ENCODE peak calls at places on chromosomes 16 and 17, in seven cellular contexts. D is astrocyte of the cerebellum; P is cardiac fibroblast; S is glutamatergic neuron; G is CD4-positive, alpha-beta T cell; V is WTC11; A is heart left ventricle. U is an unnamed sample.

GRCh38 chr17:9240659-9241370 is 219.5 kb downstream of the NTN1 start:
- DNase-seq in D (no peak), P (peak; percentile 55), S (peak; percentile 70), G (no peak), V (peak; percentile 65), A (peak; percentile 92), U (peak; percentile 56)

GRCh38 chr17:32755045-32755805 is 121.7 kb downstream of the MYO1D start:
- DNase-seq in D (peak; percentile 66), P (peak; percentile 85), S (no peak), G (no peak), V (no peak), A (no peak), U (no peak)

GRCh38 chr16:30715777-30716445 is 16.9 kb downstream of the SRCAP start:
- DNase-seq in D (no peak), P (peak; percentile 75), S (no peak), G (peak; percentile 24), V (no peak), A (no peak), U (no peak)

GRCh38 chr17:29835438-29836351 is 94.3 kb downstream of the SSH2 start:
- DNase-seq in D (peak; percentile 16), P (peak; percentile 64), S (no peak), G (no peak), V (no peak), A (no peak), U (no peak)

GRCh38 chr17:32323784-32324590 is 18.0 kb downstream of the C17orf75 start:
- DNase-seq in D (no peak), P (peak; percentile 19), S (no peak), G (peak; percentile 10), V (no peak), A (no peak), U (no peak)

GRCh38 chr17:49315974-49316570 is 46.0 kb downstream of the ZNF652 start:
- DNase-seq in D (no peak), P (peak; percentile 47), S (no peak), G (no peak), V (no peak), A (no peak), U (no peak)

GRCh38 chr17:1094591-1094990 is 85.2 kb downstream of the ABR start:
- DNase-seq in D (no peak), P (no peak), S (no peak), G (no peak), V (no peak), A (no peak), U (no peak)

GRCh38 chr17:42639484-42640474 is 19.3 kb upstream of the TUBG2 start:
- DNase-seq in D (no peak), P (no peak), S (no peak), G (no peak), V (no peak), A (no peak), U (no peak)

GRCh38 chr17:4362141-4362540 is 4.3 kb downstream of the UBE2G1 start:
- DNase-seq in D (no peak), P (peak; percentile 18), S (no peak), G (no peak), V (peak; percentile 1), A (no peak), U (no peak)

GRCh38 chr16:59373632-59374031 is 639.5 kb upstream of the GOT2 start:
- DNase-seq in D (no peak), P (no peak), S (no peak), G (no peak), V (no peak), A (no peak), U (no peak)

GRCh38 chr16:4489030-4489429 is 12.8 kb downstream of the HMOX2 start:
- DNase-seq in D (peak; percentile 73), P (peak; percentile 83), S (no peak), G (no peak), V (no peak), A (no peak), U (no peak)

GRCh38 chr16:88073201-88073721 is 122.0 kb downstream of the BANP start:
- DNase-seq in D (no peak), P (no peak), S (peak; percentile 12), G (no peak), V (no peak), A (peak; percentile 5), U (no peak)

GRCh38 chr16:88072571-88073001 is 121.4 kb downstream of the BANP start:
- DNase-seq in D (no peak), P (no peak), S (peak; percentile 14), G (no peak), V (no peak), A (peak; percentile 18), U (no peak)

GRCh38 chr16:88071908-88072307 is 120.7 kb downstream of the BANP start:
- DNase-seq in D (no peak), P (no peak), S (no peak), G (no peak), V (no peak), A (peak; percentile 18), U (no peak)

GRCh38 chr16:88076211-88076931 is 125.1 kb downstream of the BANP start:
- DNase-seq in D (no peak), P (no peak), S (peak; percentile 14), G (no peak), V (no peak), A (no peak), U (no peak)

DNA sequence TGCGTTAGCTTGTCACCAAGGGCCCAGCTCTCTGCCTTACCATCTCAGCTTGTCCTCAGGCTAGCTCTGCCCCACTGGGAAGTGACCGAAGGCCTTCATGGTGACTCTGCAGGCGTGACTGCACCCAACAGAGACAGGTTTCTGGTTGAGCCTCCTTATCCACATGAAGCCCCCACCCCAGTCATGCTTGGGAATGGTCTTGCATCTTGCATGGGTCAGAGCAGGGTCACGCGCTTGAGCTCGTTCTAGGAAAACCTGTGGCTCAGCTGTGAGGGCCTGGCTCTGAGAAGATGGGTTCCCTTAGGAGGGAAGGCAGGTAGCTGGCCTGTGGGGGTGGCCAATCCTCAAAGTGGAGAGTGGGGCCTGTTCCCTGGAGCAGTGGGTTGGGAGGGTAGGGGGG is 122.8 kb downstream of the BANP start:
- DNase-seq in D (no peak), P (no peak), S (peak; percentile 10), G (no peak), V (no peak), A (no peak), U (no peak)
- TF ChIP-seq CTCF in D (no peak), P (no peak), S (no peak), G (no peak), V (no peak), A (no peak), U (no peak)

DNA sequence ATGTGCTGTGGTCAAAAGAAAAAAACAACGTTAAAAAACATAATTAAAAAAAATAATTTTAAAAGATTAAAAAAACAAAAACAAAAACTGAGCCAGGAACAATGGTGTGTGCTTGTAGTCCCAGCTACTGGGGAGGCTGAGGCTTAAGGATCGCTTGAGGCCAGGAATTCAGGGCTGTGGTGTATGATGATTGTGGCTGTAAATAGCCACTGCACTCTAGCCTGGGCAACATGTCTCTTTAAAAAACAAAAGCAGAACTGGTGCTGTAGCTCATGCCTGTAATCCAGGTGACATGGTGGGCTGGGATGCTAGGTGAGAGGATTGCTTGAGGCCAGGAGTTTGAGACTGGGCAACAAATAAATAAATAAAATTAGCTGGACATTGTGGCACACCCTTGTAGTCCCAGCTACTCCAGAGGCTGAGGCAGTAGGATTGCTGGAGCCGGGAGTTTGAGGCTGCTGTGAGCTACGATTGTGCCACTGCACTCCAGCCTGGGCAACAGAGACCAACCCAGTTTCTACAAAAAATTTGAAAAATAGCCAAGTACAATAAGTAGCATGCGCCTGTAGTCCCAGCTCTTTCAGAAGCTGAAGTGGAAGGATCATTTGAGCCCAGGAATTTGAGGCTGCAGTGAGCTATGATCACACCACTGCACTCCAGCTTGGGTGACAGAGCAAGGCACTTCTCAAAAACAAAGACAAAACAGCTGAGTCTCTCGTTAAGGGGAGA is 43.6 kb downstream of the NFATC3 start:
- DNase-seq in D (peak; percentile 6), P (peak; percentile 55), S (no peak), G (no peak), V (no peak), A (no peak), U (no peak)
- TF ChIP-seq CTCF in D (no peak), P (no peak), S (no peak), G (no peak), V (no peak), A (no peak), U (no peak)

GRCh38 chr17:41328207-41328606 is 12.7 kb upstream of the KRTAP17-1 start:
- DNase-seq in D (no peak), P (no peak), S (no peak), G (no peak), V (no peak), A (no peak), U (no peak)

GRCh38 chr17:41331606-41332005 is 16.1 kb upstream of the KRTAP17-1 start:
- DNase-seq in D (no peak), P (no peak), S (no peak), G (no peak), V (no peak), A (no peak), U (no peak)

GRCh38 chr17:41332239-41332638 is 16.7 kb upstream of the KRTAP17-1 start:
- DNase-seq in D (no peak), P (no peak), S (no peak), G (no peak), V (no peak), A (no peak), U (no peak)

GRCh38 chr17:41327411-41328120 is 12.1 kb upstream of the KRTAP17-1 start:
- DNase-seq in D (no peak), P (no peak), S (no peak), G (no peak), V (no peak), A (no peak), U (no peak)

GRCh38 chr17:41329279-41329925 is 13.9 kb upstream of the KRTAP17-1 start:
- DNase-seq in D (no peak), P (peak; percentile 59), S (peak; percentile 79), G (no peak), V (peak; percentile 76), A (peak; percentile 44), U (peak; percentile 59)
- TF ChIP-seq CTCF in D (peak; percentile 85), P (peak; percentile 86), S (peak; percentile 82), G (peak; percentile 23), V (peak; percentile 86), A (peak; percentile 45), U (peak; percentile 74)

GRCh38 chr16:75294773-75295172 is 43.3 kb upstream of the BCAR1 start:
- DNase-seq in D (no peak), P (no peak), S (no peak), G (no peak), V (no peak), A (no peak), U (no peak)

GRCh38 chr16:75289189-75289588 is 37.8 kb upstream of the BCAR1 start:
- DNase-seq in D (no peak), P (peak; percentile 60), S (no peak), G (no peak), V (no peak), A (peak; percentile 51), U (no peak)

GRCh38 chr16:75293746-75294145 is 42.3 kb upstream of the BCAR1 start:
- DNase-seq in D (no peak), P (no peak), S (no peak), G (no peak), V (no peak), A (no peak), U (no peak)

GRCh38 chr16:75293173-75293572 is 41.7 kb upstream of the BCAR1 start:
- DNase-seq in D (no peak), P (no peak), S (no peak), G (no peak), V (no peak), A (no peak), U (no peak)

DNA sequence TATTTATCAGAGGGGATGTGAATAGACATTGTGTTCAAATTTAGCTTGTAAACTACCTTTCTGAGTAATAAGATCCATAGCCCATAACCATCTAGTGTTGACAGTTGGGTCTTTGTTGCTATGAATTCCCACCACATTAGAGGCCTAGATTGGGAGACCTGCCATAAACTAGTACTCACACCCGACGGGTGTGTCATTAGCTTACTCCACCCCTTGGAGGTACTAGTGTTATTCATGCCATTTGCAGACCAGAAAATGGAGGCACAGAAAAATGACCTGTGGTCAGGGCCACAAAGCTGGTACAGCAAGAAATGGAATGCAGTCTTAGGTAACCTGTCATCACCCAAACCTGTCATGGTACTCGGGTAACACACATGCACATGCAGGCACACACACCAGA is 41.3 kb upstream of the BCAR1 start:
- DNase-seq in D (no peak), P (no peak), S (no peak), G (no peak), V (no peak), A (no peak), U (no peak)
- TF ChIP-seq CTCF in D (no peak), P (no peak), S (no peak), G (no peak), V (no peak), A (no peak), U (no peak)